ENCODE peak calls at places on chromosomes 1 and 21, in eight cellular contexts. A is AG09309, I is astrocyte of the cerebellum, H is ovary, T is kidney epithelial cell, R is thyroid gland, L is left lung, C is cardiac muscle cell. U is an unnamed sample.
A peak's percentile ranks its signal among the peaks of the same experiment; 100 is the strongest.

GRCh38 chr1:1625824-1626206 is 6.2 kb upstream of the MMP23B start:
- DNase-seq in I (no peak), L (no peak), T (no peak), R (no peak), H (no peak), C (no peak), A (no peak), U (no peak)

GRCh38 chr21:45318146-45318555 is 30.5 kb upstream of the POFUT2 start:
- DNase-seq in T (no peak), C (no peak), L (peak; percentile 27), I (no peak), R (no peak), H (peak; percentile 24), A (no peak), U (no peak)

GRCh38 chr1:214520544-214521165 is 30.7 kb downstream of the PTPN14 start:
- DNase-seq in T (no peak), I (no peak), L (no peak), A (no peak), H (no peak), R (no peak), C (no peak), U (no peak)

GRCh38 chr1:17723684-17724083 is 31.4 kb upstream of the ACTL8 start:
- DNase-seq in H (no peak), A (no peak), T (no peak), L (no peak), R (no peak), C (no peak), I (no peak), U (no peak)

GRCh38 chr1:2941040-2941439 is 80.2 kb upstream of the ACTRT2 start:
- DNase-seq in T (no peak), I (no peak), H (no peak), C (no peak), L (no peak), A (no peak), R (no peak), U (no peak)

GRCh38 chr1:156882543-156882942 is 11.0 kb upstream of the PEAR1 start:
- DNase-seq in R (no peak), H (no peak), L (no peak), C (no peak), T (no peak), I (no peak), A (no peak), U (no peak)

GRCh38 chr1:1889090-1889750 is 1.7 kb downstream of the GNB1 start:
- DNase-seq in R (no peak), I (no peak), A (no peak), C (no peak), T (no peak), H (no peak), L (no peak), U (no peak)

GRCh38 chr1:207309775-207310273 is 11.7 kb upstream of the CD55 start:
- DNase-seq in C (peak; percentile 86), I (peak; percentile 56), T (peak; percentile 83), L (peak; percentile 44), R (no peak), A (no peak), H (no peak), U (peak; percentile 73)

GRCh38 chr1:242856289-242856688 is 331.8 kb upstream of the PLD5 start:
- DNase-seq in C (no peak), L (no peak), H (no peak), R (no peak), A (no peak), T (no peak), I (no peak), U (no peak)

GRCh38 chr21:16539041-16539440 is 809.3 kb downstream of the USP25 start:
- DNase-seq in L (no peak), I (no peak), R (no peak), T (no peak), C (no peak), H (no peak), A (no peak), U (no peak)

GRCh38 chr1:5973771-5974170 is 18.5 kb downstream of the NPHP4 start:
- DNase-seq in I (no peak), C (peak; percentile 15), R (no peak), H (no peak), L (no peak), T (no peak), A (no peak), U (no peak)

GRCh38 chr1:160646711-160647328 is at the start of gene SLAMF1:
- DNase-seq in R (no peak), C (no peak), I (no peak), H (no peak), T (no peak), A (no peak), L (no peak), U (no peak)

GRCh38 chr1:183580281-183580682 is 10.0 kb downstream of the NCF2 start:
- DNase-seq in I (no peak), H (no peak), C (peak; percentile 33), A (no peak), R (no peak), L (peak; percentile 68), T (no peak), U (no peak)

GRCh38 chr1:110690966-110691365 is 16.2 kb upstream of the KCNA3 start:
- DNase-seq in H (no peak), T (no peak), R (no peak), L (no peak), I (no peak), C (no peak), A (no peak), U (no peak)

GRCh38 chr21:32371913-32372314 is 20.9 kb downstream of the URB1 start:
- DNase-seq in R (no peak), I (no peak), C (peak; percentile 86), A (peak; percentile 75), H (peak; percentile 69), T (no peak), L (peak; percentile 64), U (no peak)

GRCh38 chr1:65266501-65266900 is 42.8 kb upstream of the DNAJC6 start:
- DNase-seq in R (no peak), T (no peak), I (no peak), A (no peak), H (no peak), L (no peak), C (no peak), U (no peak)

GRCh38 chr1:244273845-244274619 is 177.7 kb downstream of the ADSS2 start:
- DNase-seq in R (no peak), T (peak; percentile 59), L (peak; percentile 69), I (peak; percentile 100), H (peak; percentile 83), C (peak; percentile 99), A (peak; percentile 83), U (peak; percentile 91)
- H3K4me3 ChIP-seq in R (no peak overlapping the region), T (no peak overlapping the region), L (no peak overlapping the region), I (no peak overlapping the region), H (no peak overlapping the region), C (no peak overlapping the region), A (peak overlapping the region; percentile 32), U (peak overlapping the region; percentile 5)

DNA sequence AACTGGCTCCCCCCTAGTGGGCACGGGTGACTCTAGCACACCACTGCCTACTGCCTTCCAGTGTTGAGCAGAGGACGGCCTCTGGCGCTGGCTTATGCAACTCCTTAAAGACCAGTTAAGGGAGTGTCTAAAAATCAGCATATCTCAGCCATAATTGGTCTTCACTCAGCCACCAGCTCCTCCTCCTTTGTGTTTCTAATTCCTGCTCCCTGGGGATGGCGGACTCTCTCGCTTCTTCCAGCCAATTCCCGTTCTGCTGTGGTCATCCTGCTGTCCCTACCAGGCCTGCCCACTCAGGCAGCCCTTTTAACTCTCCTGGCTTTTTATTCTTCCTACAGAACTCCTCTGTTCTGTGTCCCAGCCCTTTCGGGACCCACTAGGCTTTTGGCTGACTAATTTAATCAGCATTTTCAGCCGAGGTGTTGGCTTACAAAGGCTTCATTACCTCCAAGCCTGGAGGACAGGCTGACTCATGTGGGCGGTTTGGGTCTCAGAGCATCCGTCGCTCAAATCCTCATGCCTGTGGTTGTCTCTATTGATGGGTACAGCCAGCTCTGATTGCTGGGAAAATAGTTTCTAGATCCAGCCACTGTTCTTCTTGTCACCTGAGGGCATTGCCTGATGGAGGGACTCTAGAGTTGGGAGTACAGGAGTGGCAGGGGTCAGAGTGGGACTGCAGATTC is 332.5 kb downstream of the CAMTA1 start:
- DNase-seq in L (no peak), R (peak; percentile 12), H (no peak), A (peak; percentile 86), T (peak; percentile 94), I (peak; percentile 78), C (peak; percentile 86), U (peak; percentile 87)
- TF ChIP-seq CTCF in L (no peak), R (no peak), H (no peak), A (peak; percentile 54), T (peak; percentile 56), I (peak; percentile 35), C (no peak), U (peak; percentile 63)

DNA sequence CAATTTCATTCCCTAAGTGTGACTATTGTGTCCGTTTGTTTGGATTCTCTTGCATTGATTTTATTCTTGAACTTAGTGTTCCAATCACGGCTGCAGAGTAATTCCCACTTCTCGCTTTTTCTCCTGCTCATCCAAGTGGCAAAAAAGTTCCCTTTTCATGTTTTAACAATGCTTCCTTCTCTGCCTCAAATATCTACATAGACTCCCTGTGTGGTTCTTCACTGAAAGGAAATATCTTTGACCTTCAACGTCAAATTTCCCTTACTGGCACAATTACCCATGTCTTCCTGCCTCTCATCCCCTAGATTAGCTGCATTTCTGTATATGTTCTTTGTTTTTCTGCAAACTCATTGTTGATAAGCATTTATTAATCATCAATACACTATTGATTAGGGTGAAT is 305.4 kb downstream of the BACH1 start:
- DNase-seq in L (no peak), C (no peak), R (no peak), T (no peak), I (no peak), A (no peak), H (no peak), U (no peak)
- H3K4me3 ChIP-seq in L (no peak overlapping the region), C (no peak overlapping the region), R (no peak overlapping the region), T (no peak overlapping the region), I (no peak overlapping the region), A (no peak overlapping the region), H (no peak overlapping the region), U (no peak overlapping the region)

GRCh38 chr1:147811751-147812150 is 51.3 kb upstream of the GJA5 start:
- DNase-seq in C (no peak), I (no peak), A (no peak), L (no peak), H (no peak), R (no peak), T (no peak), U (no peak)

GRCh38 chr1:147812799-147813198 is 52.4 kb upstream of the GJA5 start:
- DNase-seq in L (no peak), H (no peak), C (peak; percentile 44), A (no peak), I (no peak), T (no peak), R (no peak), U (no peak)

GRCh38 chr1:147820898-147821297 is 60.5 kb upstream of the GJA5 start:
- DNase-seq in I (no peak), H (no peak), T (no peak), A (no peak), C (no peak), R (no peak), L (no peak), U (no peak)

GRCh38 chr1:147811273-147811672 is 50.9 kb upstream of the GJA5 start:
- DNase-seq in R (no peak), T (no peak), L (no peak), C (no peak), H (no peak), I (no peak), A (no peak), U (no peak)

DNA sequence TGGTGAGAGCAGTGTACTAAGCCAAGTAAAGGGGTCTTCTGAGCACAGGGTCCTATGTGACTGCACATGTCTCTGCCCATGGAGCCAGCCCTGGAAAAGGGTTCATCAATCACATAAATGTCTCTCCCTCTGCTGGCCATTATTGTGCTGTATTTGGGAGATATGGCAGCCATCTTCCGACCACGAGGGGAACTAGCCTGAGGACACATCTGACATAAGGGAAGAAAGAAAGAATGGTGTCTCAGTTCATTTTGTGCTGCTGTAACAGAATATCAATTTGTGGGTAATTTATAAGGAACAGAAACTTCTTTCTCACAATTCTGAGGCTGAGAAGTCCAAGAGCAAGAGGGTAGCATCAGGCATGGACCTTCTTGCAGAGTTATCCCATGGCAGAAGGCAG is 55.1 kb upstream of the GJA5 start:
- DNase-seq in H (no peak), I (no peak), R (no peak), C (no peak), L (no peak), A (no peak), T (no peak), U (no peak)
- TF ChIP-seq CTCF in H (no peak), I (no peak), R (no peak), C (no peak), L (no peak), A (no peak), T (no peak), U (no peak)